ENCODE peak calls at places on chromosome 16, in eight cellular contexts. E, P, I, V, Q, A, H and Z are unnamed samples.

GRCh38 chr16:11340710-11341109 is 4.5 kb upstream of the RMI2 start:
- DNase-seq in E (no peak), P (no peak), I (no peak), V (no peak), Q (no peak), A (no peak), H (no peak), Z (no peak)

GRCh38 chr16:74709477-74709877 is 8.8 kb upstream of the MLKL start:
- DNase-seq in E (no peak), P (peak), I (peak), V (peak), Q (peak), A (peak), H (peak), Z (peak)

GRCh38 chr16:72109966-72110530 is 16.4 kb downstream of the DHX38 start:
- DNase-seq in E (no peak), P (no peak), I (no peak), V (no peak), Q (no peak), A (no peak), H (no peak), Z (no peak)

GRCh38 chr16:1916654-1916990 is 1.6 kb downstream of the HS3ST6 start:
- DNase-seq in E (no peak), P (no peak), I (no peak), V (no peak), Q (no peak), A (no peak), H (no peak), Z (no peak)

GRCh38 chr16:74759564-74759963 is 15.1 kb downstream of the FA2H start:
- DNase-seq in E (no peak), P (no peak), I (no peak), V (no peak), Q (no peak), A (no peak), H (no peak), Z (no peak)

GRCh38 chr16:85465328-85466307 is 147.5 kb upstream of the GSE1 start:
- DNase-seq in E (no peak), P (no peak), I (no peak), V (no peak), Q (peak), A (no peak), H (no peak), Z (no peak)

GRCh38 chr16:75420987-75421819 is 12.1 kb downstream of the CFDP1 start:
- DNase-seq in E (no peak), P (no peak), I (peak), V (peak), Q (peak), A (no peak), H (peak), Z (peak)

GRCh38 chr16:24046442-24046841 is 209.7 kb upstream of the CACNG3 start:
- DNase-seq in E (no peak), P (no peak), I (no peak), V (no peak), Q (no peak), A (no peak), H (no peak), Z (no peak)

GRCh38 chr16:11072420-11073153 is 128.2 kb downstream of the CLEC16A start:
- DNase-seq in E (no peak), P (no peak), I (no peak), V (no peak), Q (no peak), A (no peak), H (no peak), Z (no peak)

GRCh38 chr16:80250376-80250775 is 290.4 kb upstream of the DYNLRB2 start:
- DNase-seq in E (no peak), P (no peak), I (no peak), V (no peak), Q (no peak), A (no peak), H (no peak), Z (no peak)

GRCh38 chr16:29909398-29909797 is 9.1 kb downstream of the ASPHD1 start:
- DNase-seq in E (no peak), P (no peak), I (no peak), V (no peak), Q (no peak), A (no peak), H (no peak), Z (no peak)

GRCh38 chr16:86576591-86577313 is 1.6 kb upstream of the FOXL1 start:
- DNase-seq in E (no peak), P (no peak), I (no peak), V (no peak), Q (no peak), A (no peak), H (no peak), Z (no peak)

GRCh38 chr16:29915590-29916247 is 10.3 kb downstream of the KCTD13 start:
- DNase-seq in E (peak), P (no peak), I (no peak), V (no peak), Q (no peak), A (no peak), H (no peak), Z (no peak)

GRCh38 chr16:34802848-34803599 is 1343.6 kb downstream of the TP53TG3F start:
- DNase-seq in E (no peak), P (no peak), I (no peak), V (no peak), Q (no peak), A (no peak), H (no peak), Z (no peak)

GRCh38 chr16:68227183-68227793 is 8.6 kb downstream of the ESRP2 start:
- DNase-seq in E (no peak), P (no peak), I (peak), V (no peak), Q (no peak), A (no peak), H (peak), Z (no peak)

GRCh38 chr16:66662445-66663194 is 33.9 kb downstream of the CMTM4 start:
- DNase-seq in E (no peak), P (no peak), I (no peak), V (no peak), Q (no peak), A (no peak), H (no peak), Z (no peak)

GRCh38 chr16:149024-149675 is 3.3 kb upstream of the HBZ start:
- DNase-seq in E (no peak), P (no peak), I (no peak), V (no peak), Q (no peak), A (no peak), H (no peak), Z (no peak)

GRCh38 chr16:76386784-76387183 is 109.6 kb downstream of the CNTNAP4 start:
- DNase-seq in E (no peak), P (no peak), I (no peak), V (no peak), Q (no peak), A (no peak), H (no peak), Z (no peak)

GRCh38 chr16:57146735-57147134 is 39.1 kb downstream of the PSME3IP1 start:
- DNase-seq in E (no peak), P (no peak), I (no peak), V (no peak), Q (no peak), A (no peak), H (no peak), Z (no peak)